ENCODE peak calls at places on chromosomes 2 and 18, in eight cellular contexts. One of them, this sample, is unnamed.

GRCh38 chr2:10778724-10779115 is 33.9 kb downstream of the PDIA6 start:
- DNase-seq in activated T-helper 1 cell treated with anti-CD3 and anti-CD28 coated beads, Interleukin-2, amount 50 U/mL, for 16 hours: no peak
- DNase-seq in stimulated activated CD4-positive, alpha-beta T cell treated with anti-CD3 and anti-CD28 coated beads, TNF-alpha, amount 100 ng/mL, for 4 hours: no peak
- DNase-seq in T-cell: no peak
- DNase-seq in T-helper 9 cell: no peak
- DNase-seq in cardiac fibroblast: no peak
- DNase-seq in endothelial cell: no peak
- DNase-seq in HepG2: no peak
- DNase-seq in this sample: no peak

GRCh38 chr2:144320491-144320890 is 199.4 kb downstream of the ZEB2 start:
- DNase-seq in activated T-helper 1 cell treated with anti-CD3 and anti-CD28 coated beads, Interleukin-2, amount 50 U/mL, for 16 hours: peak
- DNase-seq in T-helper 9 cell: peak
- DNase-seq in HepG2: no peak
- DNase-seq in stimulated activated CD4-positive, alpha-beta T cell treated with anti-CD3 and anti-CD28 coated beads, TNF-alpha, amount 100 ng/mL, for 4 hours: no peak
- DNase-seq in T-cell: peak
- DNase-seq in endothelial cell: no peak
- DNase-seq in cardiac fibroblast: peak
- DNase-seq in this sample: peak

GRCh38 chr2:114127372-114127771 is 237.5 kb downstream of the ACTR3 start:
- DNase-seq in cardiac fibroblast: no peak
- DNase-seq in endothelial cell: no peak
- DNase-seq in T-helper 9 cell: no peak
- DNase-seq in T-cell: no peak
- DNase-seq in stimulated activated CD4-positive, alpha-beta T cell treated with anti-CD3 and anti-CD28 coated beads, TNF-alpha, amount 100 ng/mL, for 4 hours: no peak
- DNase-seq in HepG2: no peak
- DNase-seq in activated T-helper 1 cell treated with anti-CD3 and anti-CD28 coated beads, Interleukin-2, amount 50 U/mL, for 16 hours: no peak
- DNase-seq in this sample: no peak

GRCh38 chr18:8116346-8117007 is 492.8 kb upstream of the RAB12 start:
- DNase-seq in T-cell: no peak
- DNase-seq in HepG2: peak
- DNase-seq in T-helper 9 cell: no peak
- DNase-seq in activated T-helper 1 cell treated with anti-CD3 and anti-CD28 coated beads, Interleukin-2, amount 50 U/mL, for 16 hours: no peak
- DNase-seq in stimulated activated CD4-positive, alpha-beta T cell treated with anti-CD3 and anti-CD28 coated beads, TNF-alpha, amount 100 ng/mL, for 4 hours: no peak
- DNase-seq in endothelial cell: no peak
- DNase-seq in cardiac fibroblast: peak
- DNase-seq in this sample: peak

GRCh38 chr2:44420725-44421124 is 59.0 kb downstream of the CAMKMT start:
- DNase-seq in HepG2: no peak
- DNase-seq in T-cell: no peak
- DNase-seq in activated T-helper 1 cell treated with anti-CD3 and anti-CD28 coated beads, Interleukin-2, amount 50 U/mL, for 16 hours: no peak
- DNase-seq in cardiac fibroblast: no peak
- DNase-seq in T-helper 9 cell: no peak
- DNase-seq in stimulated activated CD4-positive, alpha-beta T cell treated with anti-CD3 and anti-CD28 coated beads, TNF-alpha, amount 100 ng/mL, for 4 hours: no peak
- DNase-seq in endothelial cell: no peak
- DNase-seq in this sample: no peak

GRCh38 chr2:7745369-7745768 is 828.2 kb downstream of the RNF144A start:
- DNase-seq in T-cell: no peak
- DNase-seq in HepG2: no peak
- DNase-seq in stimulated activated CD4-positive, alpha-beta T cell treated with anti-CD3 and anti-CD28 coated beads, TNF-alpha, amount 100 ng/mL, for 4 hours: no peak
- DNase-seq in T-helper 9 cell: no peak
- DNase-seq in endothelial cell: no peak
- DNase-seq in cardiac fibroblast: no peak
- DNase-seq in activated T-helper 1 cell treated with anti-CD3 and anti-CD28 coated beads, Interleukin-2, amount 50 U/mL, for 16 hours: no peak
- DNase-seq in this sample: no peak

GRCh38 chr2:191012845-191013616 is 940 bp downstream of the STAT1 start:
- DNase-seq in cardiac fibroblast: peak
- DNase-seq in T-cell: no peak
- DNase-seq in activated T-helper 1 cell treated with anti-CD3 and anti-CD28 coated beads, Interleukin-2, amount 50 U/mL, for 16 hours: no peak
- DNase-seq in HepG2: peak
- DNase-seq in T-helper 9 cell: no peak
- DNase-seq in endothelial cell: no peak
- DNase-seq in stimulated activated CD4-positive, alpha-beta T cell treated with anti-CD3 and anti-CD28 coated beads, TNF-alpha, amount 100 ng/mL, for 4 hours: no peak
- DNase-seq in this sample: no peak

GRCh38 chr2:7634370-7634769 is 717.2 kb downstream of the RNF144A start:
- DNase-seq in T-cell: no peak
- DNase-seq in T-helper 9 cell: no peak
- DNase-seq in cardiac fibroblast: no peak
- DNase-seq in endothelial cell: no peak
- DNase-seq in activated T-helper 1 cell treated with anti-CD3 and anti-CD28 coated beads, Interleukin-2, amount 50 U/mL, for 16 hours: no peak
- DNase-seq in stimulated activated CD4-positive, alpha-beta T cell treated with anti-CD3 and anti-CD28 coated beads, TNF-alpha, amount 100 ng/mL, for 4 hours: no peak
- DNase-seq in HepG2: no peak
- DNase-seq in this sample: no peak

GRCh38 chr2:184906160-184906559 is 307.8 kb downstream of the ZNF804A start:
- DNase-seq in cardiac fibroblast: no peak
- DNase-seq in stimulated activated CD4-positive, alpha-beta T cell treated with anti-CD3 and anti-CD28 coated beads, TNF-alpha, amount 100 ng/mL, for 4 hours: no peak
- DNase-seq in T-helper 9 cell: no peak
- DNase-seq in T-cell: no peak
- DNase-seq in activated T-helper 1 cell treated with anti-CD3 and anti-CD28 coated beads, Interleukin-2, amount 50 U/mL, for 16 hours: no peak
- DNase-seq in endothelial cell: no peak
- DNase-seq in HepG2: no peak
- DNase-seq in this sample: no peak

GRCh38 chr2:237961637-237962036 is 5.2 kb upstream of the UBE2F start:
- DNase-seq in T-helper 9 cell: no peak
- DNase-seq in HepG2: no peak
- DNase-seq in T-cell: no peak
- DNase-seq in cardiac fibroblast: no peak
- DNase-seq in endothelial cell: no peak
- DNase-seq in stimulated activated CD4-positive, alpha-beta T cell treated with anti-CD3 and anti-CD28 coated beads, TNF-alpha, amount 100 ng/mL, for 4 hours: no peak
- DNase-seq in activated T-helper 1 cell treated with anti-CD3 and anti-CD28 coated beads, Interleukin-2, amount 50 U/mL, for 16 hours: no peak
- DNase-seq in this sample: no peak

GRCh38 chr18:49565656-49566055 is 3.8 kb downstream of the LIPG start:
- DNase-seq in endothelial cell: no peak
- DNase-seq in stimulated activated CD4-positive, alpha-beta T cell treated with anti-CD3 and anti-CD28 coated beads, TNF-alpha, amount 100 ng/mL, for 4 hours: no peak
- DNase-seq in T-cell: no peak
- DNase-seq in HepG2: no peak
- DNase-seq in cardiac fibroblast: peak
- DNase-seq in T-helper 9 cell: no peak
- DNase-seq in activated T-helper 1 cell treated with anti-CD3 and anti-CD28 coated beads, Interleukin-2, amount 50 U/mL, for 16 hours: no peak
- DNase-seq in this sample: peak

GRCh38 chr2:65662654-65663432 is 230.4 kb upstream of the SPRED2 start:
- DNase-seq in T-helper 9 cell: no peak
- DNase-seq in activated T-helper 1 cell treated with anti-CD3 and anti-CD28 coated beads, Interleukin-2, amount 50 U/mL, for 16 hours: no peak
- DNase-seq in stimulated activated CD4-positive, alpha-beta T cell treated with anti-CD3 and anti-CD28 coated beads, TNF-alpha, amount 100 ng/mL, for 4 hours: no peak
- DNase-seq in HepG2: no peak
- DNase-seq in cardiac fibroblast: peak
- DNase-seq in endothelial cell: no peak
- DNase-seq in T-cell: no peak
- DNase-seq in this sample: no peak

GRCh38 chr2:234606906-234607305 is 110.0 kb upstream of the ARL4C start:
- DNase-seq in stimulated activated CD4-positive, alpha-beta T cell treated with anti-CD3 and anti-CD28 coated beads, TNF-alpha, amount 100 ng/mL, for 4 hours: no peak
- DNase-seq in T-helper 9 cell: no peak
- DNase-seq in cardiac fibroblast: no peak
- DNase-seq in HepG2: no peak
- DNase-seq in T-cell: no peak
- DNase-seq in activated T-helper 1 cell treated with anti-CD3 and anti-CD28 coated beads, Interleukin-2, amount 50 U/mL, for 16 hours: no peak
- DNase-seq in endothelial cell: no peak
- DNase-seq in this sample: no peak

GRCh38 chr18:62999392-62999791 is 284.1 kb downstream of the PHLPP1 start:
- DNase-seq in stimulated activated CD4-positive, alpha-beta T cell treated with anti-CD3 and anti-CD28 coated beads, TNF-alpha, amount 100 ng/mL, for 4 hours: no peak
- DNase-seq in HepG2: no peak
- DNase-seq in T-helper 9 cell: no peak
- DNase-seq in activated T-helper 1 cell treated with anti-CD3 and anti-CD28 coated beads, Interleukin-2, amount 50 U/mL, for 16 hours: no peak
- DNase-seq in cardiac fibroblast: peak
- DNase-seq in endothelial cell: no peak
- DNase-seq in T-cell: no peak
- DNase-seq in this sample: peak

GRCh38 chr2:42086500-42086953 is 38.7 kb downstream of the PKDCC start:
- DNase-seq in T-helper 9 cell: no peak
- DNase-seq in HepG2: peak
- DNase-seq in stimulated activated CD4-positive, alpha-beta T cell treated with anti-CD3 and anti-CD28 coated beads, TNF-alpha, amount 100 ng/mL, for 4 hours: no peak
- DNase-seq in activated T-helper 1 cell treated with anti-CD3 and anti-CD28 coated beads, Interleukin-2, amount 50 U/mL, for 16 hours: no peak
- DNase-seq in T-cell: no peak
- DNase-seq in endothelial cell: peak
- DNase-seq in cardiac fibroblast: peak
- DNase-seq in this sample: no peak

GRCh38 chr2:106030287-106031268 is 163.5 kb downstream of the UXS1 start:
- DNase-seq in HepG2: peak
- DNase-seq in T-helper 9 cell: no peak
- DNase-seq in activated T-helper 1 cell treated with anti-CD3 and anti-CD28 coated beads, Interleukin-2, amount 50 U/mL, for 16 hours: peak
- DNase-seq in stimulated activated CD4-positive, alpha-beta T cell treated with anti-CD3 and anti-CD28 coated beads, TNF-alpha, amount 100 ng/mL, for 4 hours: peak
- DNase-seq in cardiac fibroblast: peak
- DNase-seq in endothelial cell: no peak
- DNase-seq in T-cell: no peak
- DNase-seq in this sample: peak

GRCh38 chr2:15069149-15069548 is 436.6 kb downstream of the LRATD1 start:
- DNase-seq in T-cell: no peak
- DNase-seq in T-helper 9 cell: no peak
- DNase-seq in cardiac fibroblast: no peak
- DNase-seq in stimulated activated CD4-positive, alpha-beta T cell treated with anti-CD3 and anti-CD28 coated beads, TNF-alpha, amount 100 ng/mL, for 4 hours: no peak
- DNase-seq in activated T-helper 1 cell treated with anti-CD3 and anti-CD28 coated beads, Interleukin-2, amount 50 U/mL, for 16 hours: no peak
- DNase-seq in endothelial cell: no peak
- DNase-seq in HepG2: no peak
- DNase-seq in this sample: no peak

GRCh38 chr2:126698376-126698775 is 42.4 kb downstream of the GYPC start:
- DNase-seq in stimulated activated CD4-positive, alpha-beta T cell treated with anti-CD3 and anti-CD28 coated beads, TNF-alpha, amount 100 ng/mL, for 4 hours: no peak
- DNase-seq in endothelial cell: no peak
- DNase-seq in T-cell: no peak
- DNase-seq in HepG2: no peak
- DNase-seq in T-helper 9 cell: no peak
- DNase-seq in cardiac fibroblast: no peak
- DNase-seq in activated T-helper 1 cell treated with anti-CD3 and anti-CD28 coated beads, Interleukin-2, amount 50 U/mL, for 16 hours: no peak
- DNase-seq in this sample: no peak

GRCh38 chr2:9771481-9772017 is 71.7 kb upstream of the TAF1B start:
- DNase-seq in stimulated activated CD4-positive, alpha-beta T cell treated with anti-CD3 and anti-CD28 coated beads, TNF-alpha, amount 100 ng/mL, for 4 hours: no peak
- DNase-seq in T-helper 9 cell: no peak
- DNase-seq in cardiac fibroblast: peak
- DNase-seq in T-cell: no peak
- DNase-seq in endothelial cell: no peak
- DNase-seq in activated T-helper 1 cell treated with anti-CD3 and anti-CD28 coated beads, Interleukin-2, amount 50 U/mL, for 16 hours: no peak
- DNase-seq in HepG2: peak
- DNase-seq in this sample: no peak

GRCh38 chr2:221948076-221948475 is 350.7 kb downstream of the PAX3 start:
- DNase-seq in activated T-helper 1 cell treated with anti-CD3 and anti-CD28 coated beads, Interleukin-2, amount 50 U/mL, for 16 hours: no peak
- DNase-seq in HepG2: no peak
- DNase-seq in cardiac fibroblast: no peak
- DNase-seq in T-cell: no peak
- DNase-seq in endothelial cell: no peak
- DNase-seq in T-helper 9 cell: no peak
- DNase-seq in stimulated activated CD4-positive, alpha-beta T cell treated with anti-CD3 and anti-CD28 coated beads, TNF-alpha, amount 100 ng/mL, for 4 hours: no peak
- DNase-seq in this sample: no peak

GRCh38 chr2:196783431-196784094 is 15.9 kb downstream of the GTF3C3 start:
- DNase-seq in HepG2: no peak
- DNase-seq in cardiac fibroblast: peak
- DNase-seq in T-cell: no peak
- DNase-seq in activated T-helper 1 cell treated with anti-CD3 and anti-CD28 coated beads, Interleukin-2, amount 50 U/mL, for 16 hours: no peak
- DNase-seq in endothelial cell: no peak
- DNase-seq in T-helper 9 cell: no peak
- DNase-seq in stimulated activated CD4-positive, alpha-beta T cell treated with anti-CD3 and anti-CD28 coated beads, TNF-alpha, amount 100 ng/mL, for 4 hours: no peak
- DNase-seq in this sample: no peak

GRCh38 chr2:38074775-38075435 is 1.0 kb downstream of the CYP1B1 start:
- DNase-seq in T-cell: no peak
- DNase-seq in endothelial cell: peak
- DNase-seq in stimulated activated CD4-positive, alpha-beta T cell treated with anti-CD3 and anti-CD28 coated beads, TNF-alpha, amount 100 ng/mL, for 4 hours: no peak
- DNase-seq in T-helper 9 cell: no peak
- DNase-seq in HepG2: no peak
- DNase-seq in activated T-helper 1 cell treated with anti-CD3 and anti-CD28 coated beads, Interleukin-2, amount 50 U/mL, for 16 hours: no peak
- DNase-seq in cardiac fibroblast: peak
- DNase-seq in this sample: no peak